ENCODE peak calls at places on chromosomes 3 and 15, in five cellular contexts. M is T-helper 2 cell, I is ecto neural progenitor cell, A is WTC11, Q is body of pancreas. O is an unnamed sample.
A peak's percentile ranks its signal among the peaks of the same experiment; 100 is the strongest.

GRCh38 chr15:88621789-88622604 is 857 bp downstream of the AEN start:
- DNase-seq in M (no peak), I (no peak), A (no peak), Q (no peak), O (no peak)

GRCh38 chr3:152331018-152331541 is 62.4 kb downstream of the MBNL1 start:
- DNase-seq in M (no peak), I (no peak), A (no peak), Q (no peak), O (no peak)

GRCh38 chr3:169929830-169930519 is 18.6 kb downstream of the SAMD7 start:
- DNase-seq in M (no peak), I (no peak), A (no peak), Q (no peak), O (no peak)

GRCh38 chr3:139585820-139586219 is 46.3 kb upstream of the RBP1 start:
- DNase-seq in M (no peak), I (no peak), A (no peak), Q (no peak), O (no peak)

GRCh38 chr3:65196663-65197062 is 508.9 kb upstream of the ADAMTS9 start:
- DNase-seq in M (no peak), I (no peak), A (no peak), Q (no peak), O (no peak)

GRCh38 chr15:32838820-32839219 is 121.0 kb downstream of the GREM1 start:
- DNase-seq in M (no peak), I (no peak), A (no peak), Q (peak; percentile 70), O (no peak)

GRCh38 chr3:114011059-114011797 is 45.1 kb downstream of the CCDC191 start:
- DNase-seq in M (no peak), I (no peak), A (no peak), Q (no peak), O (no peak)

GRCh38 chr15:38726187-38726586 is 161.6 kb upstream of the RASGRP1 start:
- DNase-seq in M (no peak), I (no peak), A (no peak), Q (no peak), O (no peak)

GRCh38 chr3:16533928-16534913 is 20.7 kb upstream of the RFTN1 start:
- DNase-seq in M (no peak), I (no peak), A (no peak), Q (no peak), O (no peak)